ENCODE peak calls at places on chromosomes 2 and 18, in four cellular contexts. T is lower lobe of right lung, M is HFF-Myc, F is aorta. Z is an unnamed sample.

GRCh38 chr2:190578158-190579057 is 43.9 kb upstream of the NEMP2 start:
- DNase-seq in T (no peak), M (peak), F (no peak), Z (no peak)

GRCh38 chr18:9910709-9911108 is 3.1 kb upstream of the VAPA start:
- DNase-seq in T (no peak), M (no peak), F (no peak), Z (no peak)

GRCh38 chr18:13543811-13544732 is 182.3 kb downstream of the FAM210A start:
- DNase-seq in T (no peak), M (no peak), F (no peak), Z (peak)

GRCh38 chr2:26246818-26247217 is 2.1 kb downstream of the HADHB start:
- DNase-seq in T (no peak), M (no peak), F (no peak), Z (no peak)

GRCh38 chr2:18991177-18992168 is 366.9 kb downstream of the OSR1 start:
- DNase-seq in T (peak), M (no peak), F (peak), Z (peak)

GRCh38 chr18:56083097-56083865 is 495.3 kb upstream of the TCF4 start:
- DNase-seq in T (no peak), M (peak), F (peak), Z (peak)

GRCh38 chr18:44238911-44239310 is 441.8 kb upstream of the SETBP1 start:
- DNase-seq in T (no peak), M (no peak), F (no peak), Z (no peak)

GRCh38 chr2:39631715-39632114 is 34.0 kb upstream of the TMEM178A start:
- DNase-seq in T (no peak), M (peak), F (no peak), Z (no peak)

GRCh38 chr2:172429351-172429968 is 2.1 kb downstream of the ITGA6 start:
- DNase-seq in T (no peak), M (no peak), F (no peak), Z (peak)

GRCh38 chr18:76252880-76253279 is 242.2 kb downstream of the ZNF516 start:
- DNase-seq in T (no peak), M (no peak), F (no peak), Z (peak)

GRCh38 chr2:58101500-58101899 is 54.9 kb downstream of the VRK2 start:
- DNase-seq in T (no peak), M (no peak), F (no peak), Z (no peak)

GRCh38 chr2:164260506-164260905 is 360.8 kb downstream of the GRB14 start:
- DNase-seq in T (no peak), M (no peak), F (no peak), Z (no peak)

GRCh38 chr2:36770542-36771287 is 74.2 kb downstream of the VIT start:
- DNase-seq in T (peak), M (peak), F (no peak), Z (peak)

GRCh38 chr2:61434314-61434713 is 36.6 kb downstream of the USP34 start:
- DNase-seq in T (peak), M (no peak), F (no peak), Z (no peak)

GRCh38 chr18:57846258-57846657 is 43.1 kb upstream of the ATP8B1 start:
- DNase-seq in T (no peak), M (no peak), F (no peak), Z (peak)

GRCh38 chr2:86790134-86790827 is 432 bp downstream of the CD8A start:
- DNase-seq in T (no peak), M (no peak), F (no peak), Z (peak)

GRCh38 chr2:27710176-27710575 is 46.5 kb downstream of the SLC4A1AP start:
- DNase-seq in T (no peak), M (no peak), F (no peak), Z (no peak)

GRCh38 chr2:239061824-239062560 is 214.1 kb downstream of the TWIST2 start:
- DNase-seq in T (peak), M (no peak), F (no peak), Z (no peak)

GRCh38 chr18:22977847-22978701 is 44.9 kb downstream of the RBBP8 start:
- DNase-seq in T (no peak), M (peak), F (no peak), Z (no peak)

GRCh38 chr18:44815108-44815507 is 134.4 kb downstream of the SETBP1 start:
- DNase-seq in T (no peak), M (no peak), F (no peak), Z (no peak)

GRCh38 chr2:188527110-188527509 is 235.4 kb downstream of the GULP1 start:
- DNase-seq in T (no peak), M (peak), F (no peak), Z (peak)

GRCh38 chr2:61423714-61424113 is 47.2 kb downstream of the USP34 start:
- DNase-seq in T (no peak), M (no peak), F (no peak), Z (no peak)

GRCh38 chr2:56197816-56198215 is 14.0 kb downstream of the CCDC85A start:
- DNase-seq in T (no peak), M (no peak), F (no peak), Z (no peak)

GRCh38 chr18:58438984-58439311 is 189.9 kb downstream of the ALPK2 start:
- DNase-seq in T (no peak), M (no peak), F (no peak), Z (no peak)

GRCh38 chr18:24656044-24656443 is 195.6 kb downstream of the HRH4 start:
- DNase-seq in T (no peak), M (no peak), F (no peak), Z (no peak)

GRCh38 chr2:48194641-48195040 is 288.3 kb upstream of the FBXO11 start:
- DNase-seq in T (no peak), M (no peak), F (no peak), Z (no peak)

GRCh38 chr2:55112229-55113016 is 62.2 kb upstream of the RTN4 start:
- DNase-seq in T (peak), M (no peak), F (peak), Z (no peak)

GRCh38 chr2:19541884-19542283 is 183.5 kb upstream of the OSR1 start:
- DNase-seq in T (no peak), M (no peak), F (no peak), Z (peak)

GRCh38 chr2:237711458-237712150 is 84.2 kb downstream of the LRRFIP1 start:
- DNase-seq in T (no peak), M (no peak), F (no peak), Z (no peak)

GRCh38 chr2:240132651-240132980 is 3.5 kb downstream of the COPS9 start:
- DNase-seq in T (no peak), M (no peak), F (no peak), Z (no peak)

GRCh38 chr2:218027426-218028188 is 24.8 kb upstream of the TNS1 start:
- DNase-seq in T (no peak), M (no peak), F (peak), Z (no peak)

GRCh38 chr18:79070486-79070885 is 1.3 kb downstream of the ATP9B start:
- DNase-seq in T (no peak), M (no peak), F (no peak), Z (no peak)

GRCh38 chr2:236454076-236454475 is 115.5 kb upstream of the ACKR3 start:
- DNase-seq in T (no peak), M (no peak), F (no peak), Z (no peak)

GRCh38 chr2:160406591-160407392 is 86.8 kb downstream of the RBMS1 start:
- DNase-seq in T (peak), M (no peak), F (peak), Z (no peak)

GRCh38 chr2:198322275-198322674 is 517.9 kb downstream of the PLCL1 start:
- DNase-seq in T (no peak), M (no peak), F (no peak), Z (peak)

GRCh38 chr2:10571673-10572072 is 118.1 kb downstream of the NOL10 start:
- DNase-seq in T (no peak), M (no peak), F (no peak), Z (no peak)

GRCh38 chr2:19607931-19608762 is 249.7 kb upstream of the OSR1 start:
- DNase-seq in T (no peak), M (no peak), F (no peak), Z (peak)

GRCh38 chr18:78732273-78733210 is 247.1 kb upstream of the SALL3 start:
- DNase-seq in T (no peak), M (no peak), F (no peak), Z (no peak)

GRCh38 chr2:230794472-230794871 is 70.3 kb upstream of the ITM2C start:
- DNase-seq in T (no peak), M (no peak), F (no peak), Z (no peak)
- H3K4me3 ChIP-seq in T (no peak), M (no peak), F (no peak), Z (no peak)

DNA sequence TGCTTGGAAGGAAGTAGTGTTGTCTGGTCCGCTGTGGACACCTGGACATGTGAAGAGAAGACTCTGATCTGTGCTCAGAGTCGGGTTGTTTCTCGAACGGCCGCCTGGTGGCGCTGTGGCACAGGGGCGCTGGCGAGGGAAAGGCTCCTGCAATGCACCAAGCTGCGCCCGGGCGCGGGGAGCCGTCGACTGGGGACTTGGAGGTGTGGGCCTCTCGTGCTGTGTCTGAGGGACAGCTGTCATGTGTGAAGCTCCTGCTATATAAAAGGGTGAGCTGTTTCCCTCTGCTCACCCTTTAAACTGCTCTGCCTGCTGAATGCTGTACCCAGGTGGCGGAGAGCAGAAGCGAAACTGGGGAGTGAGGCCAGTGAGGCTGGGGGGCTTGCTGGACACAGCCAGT is 44.0 kb downstream of the GNAL start:
- DNase-seq in T (peak), M (peak), F (peak), Z (peak)
- H3K4me3 ChIP-seq in T (peak), M (no peak), F (no peak), Z (no peak)

DNA sequence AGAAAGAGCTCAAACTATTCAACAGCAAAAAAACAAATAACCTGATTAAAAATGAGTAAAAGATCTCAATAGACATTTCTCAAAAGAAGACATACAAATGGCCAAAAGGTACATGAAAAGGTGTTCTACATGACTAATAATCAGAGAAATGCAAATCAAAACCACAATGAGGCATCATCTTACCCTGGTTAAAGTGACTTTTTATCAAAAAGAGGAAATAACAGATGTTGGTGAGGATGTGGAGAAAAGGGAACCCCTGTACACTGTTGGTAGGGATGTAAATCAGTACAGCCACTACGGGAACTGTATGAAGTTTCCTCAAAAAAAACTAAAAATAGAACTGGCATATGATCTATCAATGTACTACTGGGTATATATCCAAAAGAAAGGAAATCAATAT is 39.8 kb upstream of the TMEM163 start:
- DNase-seq in T (no peak), M (no peak), F (no peak), Z (no peak)
- H3K4me3 ChIP-seq in T (no peak), M (no peak), F (no peak), Z (no peak)

DNA sequence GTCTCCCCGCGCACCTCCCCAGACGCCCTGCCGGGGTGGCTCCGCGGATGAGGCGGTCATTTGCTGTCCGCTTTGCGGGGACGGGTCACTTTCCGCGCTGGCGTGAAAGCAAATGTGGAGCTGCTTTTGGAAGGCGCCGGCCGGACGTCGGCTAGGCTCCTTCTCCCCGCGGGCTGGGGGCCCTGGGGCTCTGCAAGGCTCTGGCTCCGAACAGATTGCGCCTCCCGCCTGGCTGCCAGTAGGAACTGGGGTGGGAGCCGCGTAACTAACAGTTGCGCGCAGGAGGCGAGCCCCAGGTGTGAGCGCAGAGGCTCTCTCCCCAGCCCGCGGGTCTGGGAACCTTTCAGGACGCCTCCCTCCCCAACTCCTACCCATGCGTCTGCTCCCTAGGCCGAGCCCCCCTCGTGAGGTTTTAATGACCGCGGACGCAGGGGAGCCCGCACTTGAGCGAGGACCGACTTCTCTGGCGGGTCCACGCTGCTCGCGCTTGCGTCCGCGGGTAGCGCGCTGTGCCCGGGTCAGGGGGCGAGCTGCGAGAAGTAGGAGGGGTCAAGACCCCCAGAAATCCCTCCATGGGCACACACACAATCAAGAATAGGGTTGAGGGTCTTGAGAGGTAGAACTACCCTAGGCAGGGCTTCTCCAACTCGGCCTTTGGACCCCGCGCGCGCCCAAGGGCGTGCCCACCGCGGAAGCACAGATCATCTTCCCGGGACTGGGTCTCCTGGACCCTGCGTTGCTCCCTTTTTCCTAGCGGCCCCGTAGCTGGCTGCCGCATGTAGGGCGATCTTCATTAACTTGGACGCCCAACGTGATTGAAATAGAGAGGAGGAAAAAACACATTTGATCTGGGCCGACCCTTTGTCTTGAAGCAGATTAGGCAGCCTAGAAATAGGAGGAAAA is 146.8 kb downstream of the MEIS1 start:
- DNase-seq in T (no peak), M (no peak), F (peak), Z (peak)
- H3K4me3 ChIP-seq in T (peak), M (peak), F (peak), Z (peak)